ENCODE peak calls at places on chromosome 12, in four cellular contexts. One of them, this sample, is unnamed.

GRCh38 chr12:7637641-7638040 is 28.1 kb downstream of the APOBEC1 start:
- DNase-seq in fibroblast of mammary gland: no peak
- DNase-seq in epithelial cell of proximal tubule: no peak
- DNase-seq in left kidney: no peak
- DNase-seq in this sample: no peak

GRCh38 chr12:52508211-52508610 is 12.0 kb downstream of the KRT5 start:
- DNase-seq in left kidney: no peak
- DNase-seq in epithelial cell of proximal tubule: no peak
- DNase-seq in fibroblast of mammary gland: no peak
- DNase-seq in this sample: no peak

GRCh38 chr12:52552055-52552454 is 890 bp downstream of the KRT71 start:
- DNase-seq in left kidney: no peak
- DNase-seq in epithelial cell of proximal tubule: no peak
- DNase-seq in fibroblast of mammary gland: no peak
- DNase-seq in this sample: no peak

GRCh38 chr12:4813741-4814140 is 93.5 kb downstream of the GALNT8 start:
- DNase-seq in left kidney: peak
- DNase-seq in fibroblast of mammary gland: no peak
- DNase-seq in epithelial cell of proximal tubule: no peak
- DNase-seq in this sample: no peak

GRCh38 chr12:115871714-115872113 is 405.8 kb downstream of the MED13L start:
- DNase-seq in fibroblast of mammary gland: peak
- DNase-seq in left kidney: peak
- DNase-seq in epithelial cell of proximal tubule: no peak
- DNase-seq in this sample: peak

GRCh38 chr12:49138587-49138986 is 7.4 kb upstream of the TUBA1B start:
- DNase-seq in epithelial cell of proximal tubule: no peak
- DNase-seq in left kidney: no peak
- DNase-seq in fibroblast of mammary gland: no peak
- DNase-seq in this sample: peak

GRCh38 chr12:89673603-89674002 is 35.0 kb downstream of the ATP2B1 start:
- DNase-seq in left kidney: no peak
- DNase-seq in fibroblast of mammary gland: no peak
- DNase-seq in epithelial cell of proximal tubule: no peak
- DNase-seq in this sample: no peak

GRCh38 chr12:47988073-47989022 is 15.9 kb downstream of the COL2A1 start:
- DNase-seq in epithelial cell of proximal tubule: no peak
- DNase-seq in left kidney: peak
- DNase-seq in fibroblast of mammary gland: no peak
- DNase-seq in this sample: no peak

GRCh38 chr12:67720383-67720856 is 71.9 kb downstream of the DYRK2 start:
- DNase-seq in epithelial cell of proximal tubule: no peak
- DNase-seq in left kidney: peak
- DNase-seq in fibroblast of mammary gland: peak
- DNase-seq in this sample: peak

GRCh38 chr12:50672158-50672557 is 91.7 kb upstream of the ATF1 start:
- DNase-seq in epithelial cell of proximal tubule: no peak
- DNase-seq in fibroblast of mammary gland: no peak
- DNase-seq in left kidney: no peak
- DNase-seq in this sample: no peak

GRCh38 chr12:32993404-32993803 is 96.8 kb upstream of the PKP2 start:
- DNase-seq in epithelial cell of proximal tubule: no peak
- DNase-seq in left kidney: no peak
- DNase-seq in fibroblast of mammary gland: no peak
- DNase-seq in this sample: no peak

GRCh38 chr12:59600174-59600573 is 4.3 kb downstream of the SLC16A7 start:
- DNase-seq in fibroblast of mammary gland: peak
- DNase-seq in left kidney: no peak
- DNase-seq in epithelial cell of proximal tubule: no peak
- DNase-seq in this sample: no peak

GRCh38 chr12:58458093-58458492 is 462.2 kb downstream of the LRIG3 start:
- DNase-seq in epithelial cell of proximal tubule: no peak
- DNase-seq in fibroblast of mammary gland: peak
- DNase-seq in left kidney: no peak
- DNase-seq in this sample: no peak

GRCh38 chr12:67887065-67887464 is 102.2 kb upstream of the IFNG-AS1 start:
- DNase-seq in epithelial cell of proximal tubule: no peak
- DNase-seq in fibroblast of mammary gland: no peak
- DNase-seq in left kidney: no peak
- DNase-seq in this sample: no peak

GRCh38 chr12:102921240-102921639 is 4.2 kb upstream of the PAH start:
- DNase-seq in fibroblast of mammary gland: no peak
- DNase-seq in left kidney: no peak
- DNase-seq in epithelial cell of proximal tubule: no peak
- DNase-seq in this sample: no peak

GRCh38 chr12:73361867-73362230 is 1089.7 kb downstream of the TRHDE start:
- DNase-seq in fibroblast of mammary gland: no peak
- DNase-seq in left kidney: no peak
- DNase-seq in epithelial cell of proximal tubule: no peak
- DNase-seq in this sample: no peak

GRCh38 chr12:21891763-21892217 is 49.4 kb downstream of the ABCC9 start:
- DNase-seq in fibroblast of mammary gland: peak
- DNase-seq in epithelial cell of proximal tubule: no peak
- DNase-seq in left kidney: no peak
- DNase-seq in this sample: no peak

GRCh38 chr12:70691018-70691672 is 53.9 kb upstream of the PTPRB start:
- DNase-seq in left kidney: no peak
- DNase-seq in epithelial cell of proximal tubule: no peak
- DNase-seq in fibroblast of mammary gland: peak
- DNase-seq in this sample: no peak

GRCh38 chr12:124599074-124599999 is 31.9 kb upstream of the NCOR2 start:
- DNase-seq in left kidney: no peak
- DNase-seq in fibroblast of mammary gland: peak
- DNase-seq in epithelial cell of proximal tubule: peak
- DNase-seq in this sample: no peak

GRCh38 chr12:105907982-105908381 is 230.8 kb downstream of the NUAK1 start:
- DNase-seq in epithelial cell of proximal tubule: no peak
- DNase-seq in left kidney: no peak
- DNase-seq in fibroblast of mammary gland: no peak
- DNase-seq in this sample: no peak

GRCh38 chr12:9364224-9365176 is 156.3 kb upstream of the PZP start:
- DNase-seq in epithelial cell of proximal tubule: peak
- DNase-seq in fibroblast of mammary gland: peak
- DNase-seq in left kidney: no peak
- DNase-seq in this sample: peak

GRCh38 chr12:50747817-50748216 is 16.1 kb upstream of the ATF1 start:
- DNase-seq in epithelial cell of proximal tubule: no peak
- DNase-seq in left kidney: no peak
- DNase-seq in fibroblast of mammary gland: no peak
- DNase-seq in this sample: no peak

GRCh38 chr12:13870255-13870654 is 111.1 kb downstream of the GRIN2B start:
- DNase-seq in fibroblast of mammary gland: no peak
- DNase-seq in epithelial cell of proximal tubule: no peak
- DNase-seq in left kidney: no peak
- DNase-seq in this sample: no peak

GRCh38 chr12:120698677-120699076 is 11.6 kb upstream of the UNC119B start:
- DNase-seq in epithelial cell of proximal tubule: no peak
- DNase-seq in left kidney: no peak
- DNase-seq in fibroblast of mammary gland: no peak
- DNase-seq in this sample: no peak

GRCh38 chr12:28026701-28027100 is 54.2 kb upstream of the PTHLH start:
- DNase-seq in left kidney: no peak
- DNase-seq in fibroblast of mammary gland: no peak
- DNase-seq in epithelial cell of proximal tubule: no peak
- DNase-seq in this sample: no peak

GRCh38 chr12:98644712-98645571 is at the start of the genes APAF1 and IKBIP:
- DNase-seq in epithelial cell of proximal tubule: no peak
- DNase-seq in left kidney: peak
- DNase-seq in fibroblast of mammary gland: peak
- DNase-seq in this sample: peak

GRCh38 chr12:130673036-130673705 is 42.9 kb downstream of the RIMBP2 start:
- DNase-seq in epithelial cell of proximal tubule: no peak
- DNase-seq in left kidney: no peak
- DNase-seq in fibroblast of mammary gland: no peak
- DNase-seq in this sample: no peak

GRCh38 chr12:29171421-29172258 is 22.6 kb downstream of the FAR2 start:
- DNase-seq in epithelial cell of proximal tubule: no peak
- DNase-seq in left kidney: no peak
- DNase-seq in fibroblast of mammary gland: no peak
- DNase-seq in this sample: no peak

GRCh38 chr12:96248532-96248931 is 54.4 kb downstream of the ELK3 start:
- DNase-seq in fibroblast of mammary gland: no peak
- DNase-seq in left kidney: peak
- DNase-seq in epithelial cell of proximal tubule: no peak
- DNase-seq in this sample: peak

GRCh38 chr12:48996794-48997718 is 2.1 kb downstream of the DDN start:
- DNase-seq in left kidney: peak
- DNase-seq in epithelial cell of proximal tubule: no peak
- DNase-seq in fibroblast of mammary gland: peak
- DNase-seq in this sample: peak

GRCh38 chr12:59283012-59283411 is 312.8 kb upstream of the SLC16A7 start:
- DNase-seq in epithelial cell of proximal tubule: no peak
- DNase-seq in fibroblast of mammary gland: no peak
- DNase-seq in left kidney: no peak
- DNase-seq in this sample: no peak

GRCh38 chr12:117986705-117987469 is 18.1 kb upstream of the KSR2 start:
- DNase-seq in fibroblast of mammary gland: peak
- DNase-seq in epithelial cell of proximal tubule: peak
- DNase-seq in left kidney: no peak
- DNase-seq in this sample: no peak

GRCh38 chr12:131643581-131644452 is 67.1 kb upstream of the SFSWAP start:
- DNase-seq in left kidney: no peak
- DNase-seq in epithelial cell of proximal tubule: no peak
- DNase-seq in fibroblast of mammary gland: no peak
- DNase-seq in this sample: no peak

GRCh38 chr12:125381373-125381772 is 316.1 kb downstream of the AACS start:
- DNase-seq in epithelial cell of proximal tubule: no peak
- DNase-seq in left kidney: peak
- DNase-seq in fibroblast of mammary gland: no peak
- DNase-seq in this sample: no peak

This sample was measured in NCI-H82.